ENCODE peak calls at places on chromosomes 16 and 17, in nine cellular contexts. One of them, this sample, is unnamed.
A peak's percentile ranks its signal among the peaks of the same experiment; 100 is the strongest.

GRCh38 chr17:50834786-50835562 is 412 bp upstream of the WFIKKN2 start:
- DNase-seq in NT2/D1: no peak
- DNase-seq in PC-9: peak; percentile 9
- DNase-seq in fibroblast of lung: peak; percentile 67
- DNase-seq in SK-N-SH: no peak
- DNase-seq in PC-3: no peak
- DNase-seq in ascending aorta: peak; percentile 60
- DNase-seq in Peyer's patch: no peak
- DNase-seq in CD8-positive, alpha-beta T cell: no peak
- DNase-seq in this sample: no peak

GRCh38 chr16:1734123-1734522 is 28.1 kb downstream of the MAPK8IP3 start:
- DNase-seq in Peyer's patch: no peak
- DNase-seq in NT2/D1: no peak
- DNase-seq in SK-N-SH: no peak
- DNase-seq in PC-3: no peak
- DNase-seq in fibroblast of lung: no peak
- DNase-seq in ascending aorta: no peak
- DNase-seq in CD8-positive, alpha-beta T cell: no peak
- DNase-seq in PC-9: no peak
- DNase-seq in this sample: no peak

GRCh38 chr17:15184872-15185624 is 80.1 kb downstream of the PMP22 start:
- DNase-seq in ascending aorta: no peak
- DNase-seq in NT2/D1: no peak
- DNase-seq in fibroblast of lung: no peak
- DNase-seq in CD8-positive, alpha-beta T cell: no peak
- DNase-seq in Peyer's patch: no peak
- DNase-seq in PC-3: no peak
- DNase-seq in SK-N-SH: no peak
- DNase-seq in PC-9: no peak
- DNase-seq in this sample: no peak

GRCh38 chr17:40608061-40608581 is 39.5 kb downstream of the SMARCE1 start:
- DNase-seq in fibroblast of lung: no peak
- DNase-seq in PC-9: no peak
- DNase-seq in SK-N-SH: no peak
- DNase-seq in NT2/D1: no peak
- DNase-seq in PC-3: no peak
- DNase-seq in Peyer's patch: no peak
- DNase-seq in CD8-positive, alpha-beta T cell: no peak
- DNase-seq in ascending aorta: no peak
- DNase-seq in this sample: peak; percentile 83

GRCh38 chr16:2817496-2818277 is 650 bp downstream of the PRSS21 start:
- DNase-seq in CD8-positive, alpha-beta T cell: no peak
- DNase-seq in Peyer's patch: no peak
- DNase-seq in SK-N-SH: no peak
- DNase-seq in ascending aorta: no peak
- DNase-seq in PC-9: no peak
- DNase-seq in fibroblast of lung: no peak
- DNase-seq in PC-3: no peak
- DNase-seq in NT2/D1: no peak
- DNase-seq in this sample: no peak

GRCh38 chr17:45320931-45321461 is 4.2 kb upstream of the MAP3K14 start:
- DNase-seq in CD8-positive, alpha-beta T cell: no peak
- DNase-seq in fibroblast of lung: peak; percentile 99
- DNase-seq in PC-3: peak; percentile 100
- DNase-seq in SK-N-SH: no peak
- DNase-seq in Peyer's patch: no peak
- DNase-seq in ascending aorta: no peak
- DNase-seq in NT2/D1: no peak
- DNase-seq in PC-9: peak; percentile 98
- DNase-seq in this sample: no peak

GRCh38 chr17:17783121-17783824 is 53.5 kb downstream of the SREBF1 start:
- DNase-seq in ascending aorta: no peak
- DNase-seq in PC-3: peak; percentile 57
- DNase-seq in SK-N-SH: peak; percentile 76
- DNase-seq in Peyer's patch: peak; percentile 78
- DNase-seq in CD8-positive, alpha-beta T cell: peak; percentile 24
- DNase-seq in fibroblast of lung: peak; percentile 40
- DNase-seq in NT2/D1: no peak
- DNase-seq in PC-9: no peak
- DNase-seq in this sample: peak; percentile 50

GRCh38 chr16:4034963-4035362 is 81.3 kb downstream of the ADCY9 start:
- DNase-seq in ascending aorta: no peak
- DNase-seq in PC-3: no peak
- DNase-seq in fibroblast of lung: no peak
- DNase-seq in SK-N-SH: no peak
- DNase-seq in Peyer's patch: no peak
- DNase-seq in PC-9: no peak
- DNase-seq in NT2/D1: no peak
- DNase-seq in CD8-positive, alpha-beta T cell: no peak
- DNase-seq in this sample: no peak

GRCh38 chr16:11367483-11367906 is 22.2 kb downstream of the RMI2 start:
- DNase-seq in fibroblast of lung: no peak
- DNase-seq in ascending aorta: no peak
- DNase-seq in PC-9: no peak
- DNase-seq in NT2/D1: no peak
- DNase-seq in Peyer's patch: no peak
- DNase-seq in PC-3: no peak
- DNase-seq in SK-N-SH: no peak
- DNase-seq in CD8-positive, alpha-beta T cell: no peak
- DNase-seq in this sample: no peak

GRCh38 chr16:2524339-2524938 is 4.3 kb downstream of the AMDHD2 start:
- DNase-seq in PC-3: no peak
- DNase-seq in ascending aorta: no peak
- DNase-seq in fibroblast of lung: no peak
- DNase-seq in CD8-positive, alpha-beta T cell: no peak
- DNase-seq in SK-N-SH: no peak
- DNase-seq in PC-9: no peak
- DNase-seq in NT2/D1: no peak
- DNase-seq in Peyer's patch: peak; percentile 71
- DNase-seq in this sample: no peak

GRCh38 chr17:488993-489757 is 136.6 kb upstream of the RPH3AL start:
- DNase-seq in ascending aorta: no peak
- DNase-seq in fibroblast of lung: peak; percentile 75
- DNase-seq in NT2/D1: no peak
- DNase-seq in CD8-positive, alpha-beta T cell: no peak
- DNase-seq in SK-N-SH: peak; percentile 67
- DNase-seq in Peyer's patch: no peak
- DNase-seq in PC-3: no peak
- DNase-seq in PC-9: no peak
- DNase-seq in this sample: no peak

GRCh38 chr17:28724500-28725165 is 1.4 kb downstream of the TLCD1 start:
- DNase-seq in Peyer's patch: no peak
- DNase-seq in SK-N-SH: no peak
- DNase-seq in ascending aorta: no peak
- DNase-seq in fibroblast of lung: no peak
- DNase-seq in PC-9: no peak
- DNase-seq in PC-3: no peak
- DNase-seq in CD8-positive, alpha-beta T cell: no peak
- DNase-seq in NT2/D1: no peak
- DNase-seq in this sample: no peak

GRCh38 chr17:31387438-31387837 is 4.0 kb upstream of the RAB11FIP4 start:
- DNase-seq in ascending aorta: no peak
- DNase-seq in SK-N-SH: no peak
- DNase-seq in PC-9: no peak
- DNase-seq in NT2/D1: no peak
- DNase-seq in Peyer's patch: no peak
- DNase-seq in fibroblast of lung: no peak
- DNase-seq in CD8-positive, alpha-beta T cell: no peak
- DNase-seq in PC-3: no peak
- DNase-seq in this sample: no peak

GRCh38 chr16:27728691-27729090 is 178.7 kb downstream of the KATNIP start:
- DNase-seq in PC-3: no peak
- DNase-seq in fibroblast of lung: no peak
- DNase-seq in NT2/D1: no peak
- DNase-seq in Peyer's patch: peak; percentile 11
- DNase-seq in CD8-positive, alpha-beta T cell: no peak
- DNase-seq in SK-N-SH: no peak
- DNase-seq in PC-9: no peak
- DNase-seq in ascending aorta: no peak
- DNase-seq in this sample: no peak

GRCh38 chr16:70685938-70686375 is at the start of gene MTSS2:
- DNase-seq in fibroblast of lung: peak; percentile 86
- DNase-seq in NT2/D1: peak; percentile 62
- DNase-seq in ascending aorta: peak; percentile 90
- DNase-seq in PC-3: peak; percentile 78
- DNase-seq in Peyer's patch: peak; percentile 81
- DNase-seq in CD8-positive, alpha-beta T cell: no peak
- DNase-seq in SK-N-SH: peak; percentile 97
- DNase-seq in PC-9: peak; percentile 66
- DNase-seq in this sample: no peak

DNA sequence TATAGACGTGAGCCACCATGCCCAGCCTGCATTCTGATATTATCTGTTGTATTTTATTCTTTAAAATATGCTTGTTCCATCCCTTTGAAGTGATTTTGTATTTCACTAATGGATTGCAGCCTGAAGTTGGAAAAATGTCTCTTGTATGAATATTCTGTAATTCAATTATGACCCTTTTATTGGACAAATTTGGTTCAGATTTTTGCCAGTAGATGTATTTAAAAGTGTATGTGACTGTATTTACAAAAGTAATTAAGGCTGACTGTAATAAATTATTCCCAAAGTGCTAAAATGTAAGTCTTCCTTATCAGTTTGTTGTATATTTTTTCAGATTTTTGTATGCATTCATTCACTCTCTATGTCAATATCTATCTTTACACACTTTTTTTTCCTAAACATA is 23.8 kb downstream of the PPM1E start:
- DNase-seq in fibroblast of lung: no peak
- DNase-seq in Peyer's patch: no peak
- DNase-seq in ascending aorta: no peak
- DNase-seq in CD8-positive, alpha-beta T cell: no peak
- DNase-seq in NT2/D1: no peak
- DNase-seq in SK-N-SH: peak; percentile 24
- DNase-seq in PC-9: no peak
- DNase-seq in PC-3: no peak
- DNase-seq in this sample: no peak
- H3K4me1 ChIP-seq in fibroblast of lung: no peaks in the 10 kb centered on the region
- H3K4me1 ChIP-seq in Peyer's patch: no peaks in the 10 kb centered on the region
- H3K4me1 ChIP-seq in ascending aorta: no peaks in the 10 kb centered on the region
- H3K4me1 ChIP-seq in CD8-positive, alpha-beta T cell: no peaks in the 10 kb centered on the region
- H3K4me1 ChIP-seq in NT2/D1: no peaks in the 10 kb centered on the region
- H3K4me1 ChIP-seq in SK-N-SH: no peaks in the 10 kb centered on the region
- H3K4me1 ChIP-seq in PC-9: no peaks in the 10 kb centered on the region
- H3K4me1 ChIP-seq in PC-3: no peaks in the 10 kb centered on the region
- H3K4me1 ChIP-seq in this sample: no peaks in the 10 kb centered on the region

DNA sequence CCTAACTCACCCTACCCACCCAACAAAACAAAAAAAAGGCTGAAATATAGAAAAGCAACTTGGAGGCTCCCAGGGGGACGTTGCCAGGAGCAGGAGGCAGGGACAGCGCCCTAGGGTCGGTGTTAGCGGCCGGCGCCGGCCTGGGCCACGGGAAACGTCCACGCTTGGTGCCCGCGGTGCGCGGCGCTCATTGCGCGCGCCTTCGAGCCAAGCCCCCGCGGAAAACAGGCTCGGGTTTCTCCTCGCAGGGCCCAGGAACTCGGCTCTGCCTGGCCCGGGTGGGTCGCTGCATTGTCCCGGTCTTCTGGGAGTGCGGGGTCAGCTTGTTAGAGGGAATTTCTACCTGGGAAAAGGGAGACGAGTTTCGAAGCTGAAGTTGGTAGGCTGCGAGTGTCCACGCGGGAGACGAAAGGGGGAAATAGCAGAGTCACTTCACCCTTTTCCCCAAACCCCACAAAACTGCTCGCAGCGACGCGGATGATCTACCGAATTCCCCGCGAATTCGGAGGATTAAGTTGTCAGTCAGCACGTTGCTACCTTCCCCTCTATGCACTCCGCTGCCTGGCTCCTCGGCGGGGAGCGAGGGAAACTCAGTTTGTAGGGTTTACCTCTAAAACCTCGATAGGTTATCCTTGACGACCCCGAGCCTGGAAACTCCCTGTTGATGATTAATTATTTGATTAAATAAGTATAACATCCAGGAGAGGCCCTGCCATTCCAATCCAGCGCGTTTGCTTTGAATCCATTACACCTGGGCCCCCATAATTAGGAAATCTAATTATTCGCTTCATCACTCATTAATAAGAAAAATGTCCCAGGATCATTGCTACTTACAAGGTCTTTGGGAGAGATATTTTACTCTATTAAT is 751 bp upstream of the FOXC2 start:
- DNase-seq in SK-N-SH: no peak
- DNase-seq in fibroblast of lung: peak; percentile 52
- DNase-seq in CD8-positive, alpha-beta T cell: no peak
- DNase-seq in PC-9: no peak
- DNase-seq in NT2/D1: no peak
- DNase-seq in PC-3: no peak
- DNase-seq in Peyer's patch: no peak
- DNase-seq in ascending aorta: peak; percentile 65
- DNase-seq in this sample: no peak
- H3K4me3 ChIP-seq in SK-N-SH: peak overlapping the region; percentile 93
- H3K4me3 ChIP-seq in fibroblast of lung: peak overlapping the region; percentile 60
- H3K4me3 ChIP-seq in CD8-positive, alpha-beta T cell: no peak overlapping the region
- H3K4me3 ChIP-seq in PC-9: no peak overlapping the region
- H3K4me3 ChIP-seq in NT2/D1: peak overlapping the region; percentile 25
- H3K4me3 ChIP-seq in PC-3: no peak overlapping the region
- H3K4me3 ChIP-seq in Peyer's patch: no peak overlapping the region
- H3K4me3 ChIP-seq in ascending aorta: peak overlapping the region; percentile 76
- H3K4me3 ChIP-seq in this sample: no peak overlapping the region

GRCh38 chr16:68073902-68074760 is 11.0 kb upstream of the NFATC3 start:
- DNase-seq in NT2/D1: no peak
- DNase-seq in SK-N-SH: no peak
- DNase-seq in PC-9: no peak
- DNase-seq in PC-3: no peak
- DNase-seq in CD8-positive, alpha-beta T cell: no peak
- DNase-seq in Peyer's patch: no peak
- DNase-seq in ascending aorta: peak; percentile 19
- DNase-seq in fibroblast of lung: no peak
- DNase-seq in this sample: no peak
- H3K36me3 ChIP-seq in NT2/D1: peaks cover 92% of the 10 kb centered on the region
- H3K36me3 ChIP-seq in SK-N-SH: peaks cover 13% of the 10 kb centered on the region
- H3K36me3 ChIP-seq in PC-9: peaks cover 7% of the 10 kb centered on the region
- H3K36me3 ChIP-seq in PC-3: peaks cover 3% of the 10 kb centered on the region
- H3K36me3 ChIP-seq in CD8-positive, alpha-beta T cell: no peaks in the 10 kb centered on the region
- H3K36me3 ChIP-seq in Peyer's patch: peaks cover 36% of the 10 kb centered on the region
- H3K36me3 ChIP-seq in ascending aorta: peaks cover 14% of the 10 kb centered on the region
- H3K36me3 ChIP-seq in fibroblast of lung: peaks cover 22% of the 10 kb centered on the region
- H3K36me3 ChIP-seq in this sample: no peaks in the 10 kb centered on the region

DNA sequence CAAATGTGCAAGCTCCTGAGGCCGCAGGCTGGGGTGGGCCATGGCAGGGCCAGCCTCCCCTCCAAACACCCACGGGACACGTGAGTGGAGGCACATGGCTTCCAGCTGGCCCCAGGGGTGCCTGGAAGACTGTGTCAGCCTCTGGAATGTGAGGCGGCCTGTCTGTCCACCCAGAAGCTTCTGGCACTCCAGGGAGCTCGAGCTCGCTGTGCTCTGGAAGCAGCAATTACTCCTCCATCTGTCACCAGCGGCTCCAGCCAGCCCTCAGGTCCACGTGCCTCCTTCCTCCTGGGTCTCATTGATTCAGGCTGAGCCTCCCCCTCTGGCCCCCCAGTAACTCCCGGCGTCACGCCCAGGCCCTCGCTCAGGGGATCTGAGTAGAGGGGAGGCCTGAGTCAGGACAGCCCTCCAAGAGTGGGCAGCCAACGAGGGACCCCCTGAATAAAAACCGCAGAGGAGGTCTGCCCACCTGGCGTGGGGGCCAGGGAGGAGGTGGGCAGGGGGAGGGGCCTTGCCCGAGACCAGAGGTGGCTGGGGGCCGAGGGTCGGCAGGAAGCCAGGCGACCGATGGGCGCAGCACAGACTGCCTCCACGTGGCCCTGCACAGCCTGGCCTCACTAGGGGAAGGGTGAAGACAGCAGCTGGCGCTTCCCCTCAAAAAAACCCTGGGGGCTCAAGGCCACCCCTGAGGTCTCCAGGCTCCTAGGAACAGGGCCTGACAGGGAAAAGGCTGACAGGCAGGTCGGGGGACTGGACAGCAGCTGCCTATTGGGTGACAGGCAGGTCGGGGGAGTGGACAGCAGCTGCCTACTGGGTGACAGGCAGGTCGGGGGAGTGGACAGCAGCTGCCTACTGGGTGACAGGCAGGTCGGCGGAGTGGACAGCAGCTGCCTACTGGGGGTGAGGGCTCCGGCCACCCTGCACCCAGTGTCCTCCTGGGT is 11.9 kb downstream of the PIEZO1 start:
- DNase-seq in SK-N-SH: no peak
- DNase-seq in PC-3: peak; percentile 18
- DNase-seq in Peyer's patch: no peak
- DNase-seq in NT2/D1: no peak
- DNase-seq in CD8-positive, alpha-beta T cell: no peak
- DNase-seq in ascending aorta: peak; percentile 82
- DNase-seq in PC-9: peak; percentile 85
- DNase-seq in fibroblast of lung: peak; percentile 95
- DNase-seq in this sample: no peak
- H3K4me1 ChIP-seq in SK-N-SH: peaks cover 55% of the 10 kb centered on the region
- H3K4me1 ChIP-seq in PC-3: peaks cover 37% of the 10 kb centered on the region
- H3K4me1 ChIP-seq in Peyer's patch: peaks cover 10% of the 10 kb centered on the region
- H3K4me1 ChIP-seq in NT2/D1: peaks cover 64% of the 10 kb centered on the region
- H3K4me1 ChIP-seq in CD8-positive, alpha-beta T cell: peaks cover 29% of the 10 kb centered on the region
- H3K4me1 ChIP-seq in ascending aorta: peaks cover 31% of the 10 kb centered on the region
- H3K4me1 ChIP-seq in PC-9: peaks cover 66% of the 10 kb centered on the region
- H3K4me1 ChIP-seq in fibroblast of lung: peaks cover 49% of the 10 kb centered on the region
- H3K4me1 ChIP-seq in this sample: peaks cover 38% of the 10 kb centered on the region

This sample was measured in CD8-positive, alpha-beta memory T cell.